ENCODE peak calls at places on chromosomes 7 and 10, in five cellular contexts. M is H1, Z is SK-N-SH, E is GM12878, F is HCT116. N is an unnamed sample.

GRCh38 chr10:25049966-25050365 is 33.6 kb downstream of the THNSL1 start:
- DNase-seq in M (no peak), Z (no peak), E (no peak), F (no peak), N (no peak)

GRCh38 chr10:7378602-7379403 is 32.0 kb downstream of the SFMBT2 start:
- DNase-seq in M (no peak), Z (no peak), E (no peak), F (no peak), N (no peak)

GRCh38 chr10:43390791-43391190 is 18.2 kb downstream of the HNRNPF start:
- DNase-seq in M (no peak), Z (peak; percentile 49), E (no peak), F (no peak), N (no peak)

GRCh38 chr7:119377-120163 is 72.8 kb upstream of the FAM20C start:
- DNase-seq in M (no peak), Z (no peak), E (no peak), F (no peak), N (no peak)

GRCh38 chr10:130757271-130757670 is 554.2 kb downstream of the TCERG1L start:
- DNase-seq in M (no peak), Z (peak; percentile 52), E (no peak), F (no peak), N (peak; percentile 11)

GRCh38 chr10:78000956-78001472 is 28.3 kb downstream of the POLR3A start:
- DNase-seq in M (no peak), Z (no peak), E (no peak), F (no peak), N (no peak)

GRCh38 chr7:105298439-105298894 is 90.3 kb downstream of the SRPK2 start:
- DNase-seq in M (no peak), Z (no peak), E (no peak), F (no peak), N (no peak)

GRCh38 chr7:111485981-111486380 is 76.3 kb downstream of the IMMP2L start:
- DNase-seq in M (no peak), Z (no peak), E (no peak), F (no peak), N (no peak)

GRCh38 chr10:31700222-31700621 is 228.4 kb downstream of the ARHGAP12 start:
- DNase-seq in M (no peak), Z (no peak), E (no peak), F (no peak), N (no peak)

GRCh38 chr10:96996275-96996980 is 164.3 kb downstream of the LCOR start:
- DNase-seq in M (no peak), Z (no peak), E (no peak), F (no peak), N (no peak)

GRCh38 chr10:4241724-4242345 is 456.8 kb upstream of the KLF6 start:
- DNase-seq in M (no peak), Z (no peak), E (no peak), F (no peak), N (no peak)

GRCh38 chr7:2708547-2709310 is 20.7 kb downstream of the AMZ1 start:
- DNase-seq in M (no peak), Z (no peak), E (no peak), F (no peak), N (no peak)

GRCh38 chr10:52644678-52645434 is 127.7 kb downstream of the MBL2 start:
- DNase-seq in M (no peak), Z (peak; percentile 25), E (no peak), F (peak; percentile 51), N (peak; percentile 40)

GRCh38 chr10:27319752-27320561 is 79.4 kb upstream of the ACBD5 start:
- DNase-seq in M (no peak), Z (peak; percentile 23), E (no peak), F (no peak), N (peak; percentile 68)

GRCh38 chr7:43535031-43535451 is 47.9 kb upstream of the STK17A start:
- DNase-seq in M (no peak), Z (no peak), E (no peak), F (no peak), N (no peak)

GRCh38 chr10:110528224-110528997 is 30.7 kb downstream of the DUSP5 start:
- DNase-seq in M (no peak), Z (no peak), E (no peak), F (no peak), N (no peak)

GRCh38 chr7:15433154-15433553 is 128.7 kb downstream of the AGMO start:
- DNase-seq in M (no peak), Z (no peak), E (no peak), F (no peak), N (no peak)

GRCh38 chr7:30472081-30472770 is 6.4 kb downstream of the NOD1 start:
- DNase-seq in M (no peak), Z (no peak), E (no peak), F (no peak), N (no peak)

GRCh38 chr10:112963835-112964234 is 13.8 kb downstream of the TCF7L2 start:
- DNase-seq in M (no peak), Z (no peak), E (no peak), F (no peak), N (no peak)

DNA sequence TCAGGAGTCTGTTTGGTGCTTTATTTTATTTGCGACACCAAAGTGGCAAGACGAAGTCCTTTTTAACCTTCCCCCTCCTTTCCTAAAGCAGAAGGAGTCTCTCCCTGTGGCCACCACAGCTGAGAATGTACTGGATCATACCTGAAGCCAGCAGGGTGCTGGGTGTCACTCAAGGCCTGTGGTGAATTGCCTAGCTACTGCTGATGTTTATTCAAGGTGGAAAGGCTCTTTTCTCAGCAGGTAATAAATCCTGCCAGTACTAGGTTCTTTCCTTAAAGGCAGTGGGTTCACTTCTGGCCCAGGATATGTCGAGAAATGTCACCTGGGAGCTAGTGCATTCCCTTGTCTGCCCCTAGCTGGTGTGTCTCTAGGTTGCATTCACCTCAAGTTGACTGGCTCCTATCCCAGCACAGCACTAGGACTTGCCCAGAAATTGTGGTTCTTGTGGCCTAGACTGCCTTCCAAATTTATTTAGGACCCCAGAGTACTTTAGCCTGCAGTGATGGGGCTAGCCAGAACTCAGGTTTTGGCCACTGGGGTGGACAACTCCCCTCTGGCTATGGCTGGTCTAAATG is 60.8 kb upstream of the FAM3C start:
- DNase-seq in M (no peak), Z (no peak), E (no peak), F (no peak), N (no peak)
- TF ChIP-seq POLR2AphosphoS5 in M (no peak), Z (no peak), E (no peak), F (no peak), N (no peak)

GRCh38 chr7:11203224-11203623 is 229.6 kb downstream of the PHF14 start:
- DNase-seq in M (no peak), Z (no peak), E (no peak), F (no peak), N (no peak)

GRCh38 chr7:11210374-11210773 is 236.7 kb downstream of the PHF14 start:
- DNase-seq in M (no peak), Z (no peak), E (no peak), F (no peak), N (no peak)

GRCh38 chr7:11203688-11204087 is 230.0 kb downstream of the PHF14 start:
- DNase-seq in M (no peak), Z (no peak), E (no peak), F (no peak), N (no peak)

GRCh38 chr7:11206131-11206921 is 232.7 kb downstream of the PHF14 start:
- DNase-seq in M (no peak), Z (no peak), E (no peak), F (no peak), N (no peak)

GRCh38 chr7:11207565-11207964 is 233.9 kb downstream of the PHF14 start:
- DNase-seq in M (no peak), Z (no peak), E (no peak), F (no peak), N (no peak)
- TF ChIP-seq CTCF in M (no peak), Z (peak; percentile 9), E (no peak), F (no peak), N (no peak)

GRCh38 chr10:10626734-10627133 is 390.9 kb upstream of the CELF2 start:
- DNase-seq in M (no peak), Z (no peak), E (no peak), F (no peak), N (no peak)
- H3K4me1 ChIP-seq in M (no peaks in the 10 kb centered on the region), Z (no peaks in the 10 kb centered on the region), E (no peaks in the 10 kb centered on the region), F (no peaks in the 10 kb centered on the region), N (no peaks in the 10 kb centered on the region)

DNA sequence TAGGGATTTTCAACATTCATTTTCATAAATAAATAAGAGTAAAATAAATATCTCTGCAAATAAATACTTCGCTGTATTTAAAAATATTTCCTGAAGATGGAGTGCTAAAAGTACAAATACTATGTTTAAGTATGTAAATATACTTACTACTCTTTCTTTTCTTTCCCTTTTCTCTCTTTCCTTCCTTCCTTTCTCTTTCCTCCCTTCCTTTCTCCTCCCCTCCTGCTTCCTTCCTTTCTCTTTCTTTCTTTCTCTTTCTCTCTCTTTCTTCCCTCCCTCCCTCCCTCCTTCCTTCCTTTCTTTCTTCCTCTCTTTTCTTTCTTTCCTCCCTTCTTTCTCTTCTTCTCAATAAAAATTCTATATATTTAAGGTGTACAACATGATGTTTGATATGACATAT is 496.1 kb downstream of the CCSER2 start:
- DNase-seq in M (no peak), Z (no peak), E (no peak), F (no peak), N (no peak)
- TF ChIP-seq POLR2AphosphoS5 in M (no peak), Z (no peak), E (no peak), F (no peak), N (no peak)

DNA sequence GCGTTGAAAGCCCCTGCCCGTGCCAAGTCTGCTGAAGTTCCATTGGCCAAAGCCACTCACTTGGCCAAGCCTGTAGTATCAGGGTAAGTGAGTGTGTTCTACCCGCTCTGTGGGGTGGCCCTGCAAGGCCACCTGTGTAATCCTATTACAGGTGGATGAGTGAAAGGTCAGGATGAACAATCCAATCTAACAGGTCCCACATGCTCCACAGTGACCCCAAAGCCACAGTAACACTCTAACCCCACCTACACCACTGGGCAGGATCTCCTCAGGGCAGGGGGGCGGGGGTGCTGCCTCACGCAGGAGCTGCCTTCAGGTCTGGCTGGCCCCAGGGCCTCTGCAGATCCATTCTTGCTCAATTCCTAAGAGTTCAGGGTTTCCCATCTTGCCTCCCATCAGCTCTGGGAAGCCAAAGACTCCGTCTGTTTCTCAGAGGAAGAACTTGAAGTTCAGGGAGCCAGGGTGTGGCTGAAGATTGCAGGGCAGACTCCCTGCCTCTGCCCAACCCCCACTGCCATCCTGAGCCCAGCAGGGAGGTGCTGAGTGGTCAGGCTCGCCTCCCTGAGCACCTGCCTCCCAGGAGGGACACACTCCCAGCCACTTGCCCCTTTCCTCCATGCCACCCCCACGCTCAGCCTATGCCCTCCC is 9.7 kb upstream of the COMTD1 start:
- DNase-seq in M (no peak), Z (no peak), E (no peak), F (no peak), N (no peak)
- TF ChIP-seq CTCF in M (no peak), Z (no peak), E (no peak), F (no peak), N (no peak)

GRCh38 chr7:155862516-155863257 is 50.4 kb upstream of the SHH start:
- DNase-seq in M (no peak), Z (no peak), E (no peak), F (no peak), N (peak; percentile 23)

GRCh38 chr7:155860461-155860839 is 48.2 kb upstream of the SHH start:
- DNase-seq in M (no peak), Z (no peak), E (no peak), F (no peak), N (no peak)

GRCh38 chr7:155862088-155862487 is 49.8 kb upstream of the SHH start:
- DNase-seq in M (no peak), Z (no peak), E (no peak), F (no peak), N (peak; percentile 25)

GRCh38 chr7:155861480-155861868 is 49.2 kb upstream of the SHH start:
- DNase-seq in M (no peak), Z (no peak), E (no peak), F (no peak), N (peak; percentile 25)

GRCh38 chr7:155860840-155861479 is 48.7 kb upstream of the SHH start:
- DNase-seq in M (no peak), Z (no peak), E (no peak), F (no peak), N (peak; percentile 65)
- H3K4me1 ChIP-seq in M (peaks cover 1% of the 10 kb centered on the region), Z (no peaks in the 10 kb centered on the region), E (no peaks in the 10 kb centered on the region), F (peaks cover 26% of the 10 kb centered on the region), N (peaks cover 30% of the 10 kb centered on the region)